ENCODE peak calls at places on chromosomes 11 and 22, in nine cellular contexts. One of them, this sample, is unnamed.

GRCh38 chr11:10076458-10077141 is 217.4 kb downstream of the SBF2 start:
- DNase-seq in stimulated activated CD4-positive, alpha-beta T cell treated with anti-CD3 and anti-CD28 coated beads, Interleukin-12 subunit alpha, Interleukin-12 subunit beta, amount 100 ng/mL, for 48 hours: peak
- DNase-seq in Right ventricle myocardium inferior: peak
- DNase-seq in EH: peak
- DNase-seq in NCI-H2081: no peak
- DNase-seq in stimulated activated naive CD4-positive, alpha-beta T cell: no peak
- DNase-seq in SK-MEL-5: peak
- DNase-seq in HS-5: no peak
- DNase-seq in CD8-positive, alpha-beta memory T cell: no peak
- DNase-seq in this sample: peak

GRCh38 chr11:47355283-47356128 is 3.0 kb upstream of the MYBPC3 start:
- DNase-seq in stimulated activated CD4-positive, alpha-beta T cell treated with anti-CD3 and anti-CD28 coated beads, Interleukin-12 subunit alpha, Interleukin-12 subunit beta, amount 100 ng/mL, for 48 hours: peak
- DNase-seq in Right ventricle myocardium inferior: peak
- DNase-seq in EH: peak
- DNase-seq in NCI-H2081: peak
- DNase-seq in stimulated activated naive CD4-positive, alpha-beta T cell: peak
- DNase-seq in SK-MEL-5: peak
- DNase-seq in HS-5: peak
- DNase-seq in CD8-positive, alpha-beta memory T cell: no peak
- DNase-seq in this sample: peak

GRCh38 chr11:33475999-33476398 is 218.8 kb downstream of the HIPK3 start:
- DNase-seq in stimulated activated CD4-positive, alpha-beta T cell treated with anti-CD3 and anti-CD28 coated beads, Interleukin-12 subunit alpha, Interleukin-12 subunit beta, amount 100 ng/mL, for 48 hours: no peak
- DNase-seq in Right ventricle myocardium inferior: no peak
- DNase-seq in EH: peak
- DNase-seq in NCI-H2081: peak
- DNase-seq in stimulated activated naive CD4-positive, alpha-beta T cell: no peak
- DNase-seq in SK-MEL-5: peak
- DNase-seq in HS-5: no peak
- DNase-seq in CD8-positive, alpha-beta memory T cell: no peak
- DNase-seq in this sample: peak

GRCh38 chr11:70351646-70352045 is 46.7 kb upstream of the CTTN start:
- DNase-seq in stimulated activated CD4-positive, alpha-beta T cell treated with anti-CD3 and anti-CD28 coated beads, Interleukin-12 subunit alpha, Interleukin-12 subunit beta, amount 100 ng/mL, for 48 hours: no peak
- DNase-seq in Right ventricle myocardium inferior: no peak
- DNase-seq in EH: no peak
- DNase-seq in NCI-H2081: no peak
- DNase-seq in stimulated activated naive CD4-positive, alpha-beta T cell: no peak
- DNase-seq in SK-MEL-5: no peak
- DNase-seq in HS-5: no peak
- DNase-seq in CD8-positive, alpha-beta memory T cell: no peak
- DNase-seq in this sample: no peak

GRCh38 chr11:82494988-82495432 is 238.7 kb downstream of the FAM181B start:
- DNase-seq in stimulated activated CD4-positive, alpha-beta T cell treated with anti-CD3 and anti-CD28 coated beads, Interleukin-12 subunit alpha, Interleukin-12 subunit beta, amount 100 ng/mL, for 48 hours: no peak
- DNase-seq in Right ventricle myocardium inferior: no peak
- DNase-seq in EH: no peak
- DNase-seq in NCI-H2081: peak
- DNase-seq in stimulated activated naive CD4-positive, alpha-beta T cell: no peak
- DNase-seq in SK-MEL-5: peak
- DNase-seq in HS-5: peak
- DNase-seq in CD8-positive, alpha-beta memory T cell: no peak
- DNase-seq in this sample: no peak

GRCh38 chr11:68707527-68707926 is 23.2 kb downstream of the GAL start:
- DNase-seq in stimulated activated CD4-positive, alpha-beta T cell treated with anti-CD3 and anti-CD28 coated beads, Interleukin-12 subunit alpha, Interleukin-12 subunit beta, amount 100 ng/mL, for 48 hours: no peak
- DNase-seq in Right ventricle myocardium inferior: no peak
- DNase-seq in EH: no peak
- DNase-seq in NCI-H2081: no peak
- DNase-seq in stimulated activated naive CD4-positive, alpha-beta T cell: no peak
- DNase-seq in SK-MEL-5: no peak
- DNase-seq in HS-5: no peak
- DNase-seq in CD8-positive, alpha-beta memory T cell: no peak
- DNase-seq in this sample: no peak

GRCh38 chr22:44404341-44405020 is 91.7 kb upstream of the SHISAL1 start:
- DNase-seq in stimulated activated CD4-positive, alpha-beta T cell treated with anti-CD3 and anti-CD28 coated beads, Interleukin-12 subunit alpha, Interleukin-12 subunit beta, amount 100 ng/mL, for 48 hours: no peak
- DNase-seq in Right ventricle myocardium inferior: no peak
- DNase-seq in EH: peak
- DNase-seq in NCI-H2081: no peak
- DNase-seq in stimulated activated naive CD4-positive, alpha-beta T cell: no peak
- DNase-seq in SK-MEL-5: no peak
- DNase-seq in HS-5: no peak
- DNase-seq in CD8-positive, alpha-beta memory T cell: no peak
- DNase-seq in this sample: no peak

GRCh38 chr11:18669211-18669593 is 29.4 kb upstream of the TMEM86A start:
- DNase-seq in stimulated activated CD4-positive, alpha-beta T cell treated with anti-CD3 and anti-CD28 coated beads, Interleukin-12 subunit alpha, Interleukin-12 subunit beta, amount 100 ng/mL, for 48 hours: no peak
- DNase-seq in Right ventricle myocardium inferior: no peak
- DNase-seq in EH: peak
- DNase-seq in NCI-H2081: no peak
- DNase-seq in stimulated activated naive CD4-positive, alpha-beta T cell: no peak
- DNase-seq in SK-MEL-5: peak
- DNase-seq in HS-5: peak
- DNase-seq in CD8-positive, alpha-beta memory T cell: no peak
- DNase-seq in this sample: no peak

GRCh38 chr22:46748948-46749681 is 11.1 kb upstream of the CERK start:
- DNase-seq in stimulated activated CD4-positive, alpha-beta T cell treated with anti-CD3 and anti-CD28 coated beads, Interleukin-12 subunit alpha, Interleukin-12 subunit beta, amount 100 ng/mL, for 48 hours: no peak
- DNase-seq in Right ventricle myocardium inferior: peak
- DNase-seq in EH: peak
- DNase-seq in NCI-H2081: no peak
- DNase-seq in stimulated activated naive CD4-positive, alpha-beta T cell: peak
- DNase-seq in SK-MEL-5: no peak
- DNase-seq in HS-5: no peak
- DNase-seq in CD8-positive, alpha-beta memory T cell: peak
- DNase-seq in this sample: no peak

GRCh38 chr22:35275580-35275979 is 18.3 kb downstream of the HMGXB4 start:
- DNase-seq in stimulated activated CD4-positive, alpha-beta T cell treated with anti-CD3 and anti-CD28 coated beads, Interleukin-12 subunit alpha, Interleukin-12 subunit beta, amount 100 ng/mL, for 48 hours: no peak
- DNase-seq in Right ventricle myocardium inferior: no peak
- DNase-seq in EH: peak
- DNase-seq in NCI-H2081: no peak
- DNase-seq in stimulated activated naive CD4-positive, alpha-beta T cell: no peak
- DNase-seq in SK-MEL-5: no peak
- DNase-seq in HS-5: no peak
- DNase-seq in CD8-positive, alpha-beta memory T cell: no peak
- DNase-seq in this sample: no peak